ENCODE peak calls at places on chromosome 13, in ten cellular contexts. T, F, S, B, I, V, O, G, J and A are unnamed samples.

GRCh38 chr13:34750078-34750703 is 191.9 kb upstream of the NBEA start:
- DNase-seq in T (no peak), F (peak), S (no peak), B (no peak), I (no peak), V (peak), O (peak), G (peak), J (peak), A (peak)

GRCh38 chr13:25874907-25875306 is 176.9 kb downstream of the SHISA2 start:
- DNase-seq in T (no peak), F (no peak), S (no peak), B (peak), I (no peak), V (no peak), O (no peak), G (no peak), J (no peak), A (no peak)

GRCh38 chr13:110116072-110116487 is 190.9 kb downstream of the COL4A1 start:
- DNase-seq in T (no peak), F (no peak), S (no peak), B (peak), I (peak), V (peak), O (no peak), G (peak), J (peak), A (no peak)

GRCh38 chr13:26254583-26255102 is 714 bp downstream of the CDK8 start:
- DNase-seq in T (peak), F (peak), S (peak), B (peak), I (peak), V (peak), O (peak), G (peak), J (peak), A (peak)

GRCh38 chr13:59483441-59484116 is 680.1 kb downstream of the DIAPH3 start:
- DNase-seq in T (no peak), F (peak), S (no peak), B (no peak), I (no peak), V (no peak), O (peak), G (no peak), J (no peak), A (no peak)

GRCh38 chr13:92967923-92968322 is 258.7 kb upstream of the GPC6 start:
- DNase-seq in T (no peak), F (peak), S (peak), B (peak), I (peak), V (peak), O (no peak), G (peak), J (no peak), A (peak)

GRCh38 chr13:33676700-33677048 is 141.3 kb upstream of the RFC3 start:
- DNase-seq in T (no peak), F (peak), S (no peak), B (peak), I (peak), V (no peak), O (peak), G (peak), J (no peak), A (peak)

GRCh38 chr13:40518481-40518882 is 148.0 kb downstream of the FOXO1 start:
- DNase-seq in T (peak), F (peak), S (no peak), B (no peak), I (no peak), V (no peak), O (peak), G (no peak), J (peak), A (peak)

GRCh38 chr13:42048625-42049453 is at the start of gene DGKH:
- DNase-seq in T (peak), F (peak), S (peak), B (peak), I (peak), V (peak), O (peak), G (peak), J (peak), A (peak)

GRCh38 chr13:64688893-64689677 is 2541.1 kb downstream of the PCDH9 start:
- DNase-seq in T (peak), F (peak), S (no peak), B (no peak), I (peak), V (no peak), O (peak), G (peak), J (no peak), A (peak)

GRCh38 chr13:64529874-64530485 is 2700.2 kb downstream of the PCDH9 start:
- DNase-seq in T (no peak), F (no peak), S (no peak), B (peak), I (peak), V (peak), O (no peak), G (peak), J (peak), A (no peak)

GRCh38 chr13:86826232-86826631 is 844.9 kb upstream of the SLITRK5 start:
- DNase-seq in T (no peak), F (no peak), S (no peak), B (no peak), I (peak), V (no peak), O (no peak), G (no peak), J (no peak), A (no peak)

GRCh38 chr13:33825083-33825482 is 7.1 kb downstream of the RFC3 start:
- DNase-seq in T (no peak), F (no peak), S (no peak), B (no peak), I (no peak), V (no peak), O (no peak), G (no peak), J (no peak), A (no peak)

DNA sequence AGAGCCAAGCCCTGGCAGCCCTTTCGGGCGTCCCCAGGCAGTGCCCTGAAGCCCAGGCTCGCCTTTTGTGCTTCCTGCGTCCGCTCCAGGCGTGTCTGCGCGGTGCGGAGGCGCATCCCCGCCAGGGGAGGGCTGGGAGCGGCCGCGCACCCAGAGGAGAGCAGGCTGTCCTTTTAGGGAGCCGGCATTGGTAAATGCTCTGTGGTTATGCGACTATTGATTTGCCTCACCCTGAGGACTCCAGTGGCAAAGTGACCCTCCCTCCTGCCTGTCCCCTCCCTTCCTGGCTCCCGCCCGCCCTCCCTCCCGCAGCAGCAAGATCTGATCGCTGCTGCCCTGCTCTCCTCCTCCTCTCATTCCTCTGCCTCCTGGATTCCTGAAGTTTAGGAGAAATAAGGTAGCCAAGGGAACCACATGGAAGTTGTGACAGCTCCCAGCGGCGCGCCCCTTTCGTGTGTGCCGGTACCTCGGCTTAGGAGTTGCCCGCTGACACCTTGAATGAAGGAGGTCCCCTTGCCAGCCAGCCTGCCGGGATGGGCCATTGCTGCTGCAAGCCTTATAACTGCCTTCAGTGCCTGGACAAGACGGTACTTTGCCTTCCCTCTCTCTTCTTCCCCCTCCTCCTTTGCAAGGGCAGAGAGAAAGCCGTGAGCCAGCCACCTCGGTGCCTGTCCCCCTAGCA is 167.0 kb downstream of the SLC7A1 start:
- DNase-seq in T (no peak), F (peak), S (no peak), B (no peak), I (no peak), V (peak), O (peak), G (peak), J (peak), A (peak)
- TF ChIP-seq EZH2 in T (no peak), F (peak), S (no peak), B (no peak), I (no peak), V (peak), O (no peak), G (no peak), J (no peak), A (no peak)

GRCh38 chr13:24744247-24744646 is 19.7 kb upstream of the RNF17 start:
- DNase-seq in T (no peak), F (no peak), S (no peak), B (no peak), I (no peak), V (no peak), O (no peak), G (no peak), J (no peak), A (no peak)

GRCh38 chr13:24747248-24748151 is 16.5 kb upstream of the RNF17 start:
- DNase-seq in T (no peak), F (peak), S (peak), B (peak), I (no peak), V (peak), O (peak), G (peak), J (peak), A (peak)

GRCh38 chr13:24745861-24746617 is 17.9 kb upstream of the RNF17 start:
- DNase-seq in T (no peak), F (peak), S (no peak), B (no peak), I (no peak), V (peak), O (no peak), G (peak), J (peak), A (peak)

GRCh38 chr13:24745516-24745860 is 18.5 kb upstream of the RNF17 start:
- DNase-seq in T (no peak), F (no peak), S (no peak), B (no peak), I (no peak), V (no peak), O (no peak), G (no peak), J (peak), A (no peak)

GRCh38 chr13:24746618-24747247 is 17.2 kb upstream of the RNF17 start:
- DNase-seq in T (no peak), F (peak), S (no peak), B (peak), I (no peak), V (peak), O (no peak), G (peak), J (peak), A (peak)
- TF ChIP-seq EZH2 in T (no peak), F (peak), S (no peak), B (peak), I (no peak), V (peak), O (no peak), G (no peak), J (no peak), A (no peak)

GRCh38 chr13:76387561-76387960 is 498.6 kb downstream of the KCTD12 start:
- DNase-seq in T (no peak), F (no peak), S (no peak), B (no peak), I (no peak), V (no peak), O (no peak), G (no peak), J (no peak), A (no peak)

GRCh38 chr13:76383671-76384461 is 502.3 kb downstream of the KCTD12 start:
- DNase-seq in T (no peak), F (peak), S (no peak), B (no peak), I (peak), V (no peak), O (peak), G (peak), J (no peak), A (peak)

GRCh38 chr13:76389321-76389720 is 496.9 kb downstream of the KCTD12 start:
- DNase-seq in T (no peak), F (no peak), S (no peak), B (no peak), I (no peak), V (no peak), O (no peak), G (no peak), J (no peak), A (no peak)

GRCh38 chr13:76385606-76386005 is 500.6 kb downstream of the KCTD12 start:
- DNase-seq in T (no peak), F (peak), S (no peak), B (no peak), I (peak), V (no peak), O (no peak), G (peak), J (no peak), A (no peak)

GRCh38 chr13:76386316-76386715 is 499.9 kb downstream of the KCTD12 start:
- DNase-seq in T (no peak), F (no peak), S (no peak), B (no peak), I (no peak), V (no peak), O (no peak), G (no peak), J (no peak), A (no peak)
- TF ChIP-seq EZH2 in T (no peak), F (no peak), S (no peak), B (no peak), I (no peak), V (no peak), O (no peak), G (no peak), J (no peak), A (no peak)

GRCh38 chr13:30905932-30906383 is at the start of gene MEDAG:
- DNase-seq in T (no peak), F (peak), S (no peak), B (no peak), I (no peak), V (no peak), O (peak), G (peak), J (no peak), A (no peak)
- TF ChIP-seq EZH2 in T (no peak), F (no peak), S (no peak), B (no peak), I (no peak), V (no peak), O (no peak), G (no peak), J (no peak), A (peak)

DNA sequence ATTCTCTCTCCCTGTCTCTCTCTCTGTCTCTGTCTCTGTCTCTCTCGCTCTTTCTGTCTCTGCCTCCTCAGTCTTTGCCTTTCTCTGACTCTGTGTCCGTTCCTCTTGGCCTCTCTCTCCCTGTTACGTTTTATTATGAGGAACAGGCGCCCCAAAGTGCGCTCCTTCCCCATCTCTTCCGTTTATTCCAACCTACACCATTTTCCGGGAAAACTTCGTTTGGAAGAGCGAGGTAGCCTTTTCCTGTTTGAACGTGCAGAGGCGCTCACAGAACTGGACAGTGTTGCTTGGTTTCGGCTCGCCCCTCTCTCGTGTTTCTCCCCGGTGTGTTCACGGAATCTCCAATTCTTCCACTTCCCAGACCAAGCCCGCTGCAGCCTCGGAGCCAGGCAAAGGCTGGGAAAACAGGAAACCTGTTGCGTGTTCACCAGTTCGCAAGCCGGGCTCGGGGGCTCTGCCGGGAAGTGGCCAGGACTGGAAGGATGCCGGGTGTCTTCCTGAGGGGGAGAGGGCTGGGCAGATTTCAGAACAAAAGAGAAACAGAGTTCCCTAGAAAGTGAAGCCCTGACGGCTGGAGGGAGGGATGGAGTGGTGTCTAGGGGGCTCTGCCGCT is 605 bp downstream of the TMEM255B start:
- DNase-seq in T (no peak), F (no peak), S (no peak), B (no peak), I (peak), V (peak), O (no peak), G (peak), J (no peak), A (peak)
- TF ChIP-seq EZH2 in T (no peak), F (peak), S (no peak), B (peak), I (no peak), V (no peak), O (peak), G (no peak), J (peak), A (no peak)